ENCODE peak calls at places on chromosome 22, in five cellular contexts. R is psoas muscle, A is fibroblast of villous mesenchyme, N is fibroblast of pulmonary artery, Q is fibroblast of mammary gland. E is an unnamed sample.

GRCh38 chr22:50190182-50190951 is 4.7 kb downstream of the TRABD start:
- DNase-seq in Q (peak; percentile 52), A (peak; percentile 83), N (peak; percentile 56), R (peak; percentile 80), E (peak; percentile 47)

GRCh38 chr22:32991353-32992115 is 66.6 kb downstream of the SYN3 start:
- DNase-seq in Q (peak; percentile 2), R (peak; percentile 79), A (peak; percentile 10), N (peak; percentile 10), E (no peak)

GRCh38 chr22:33785283-33785991 is 134.8 kb downstream of the LARGE1 start:
- DNase-seq in N (peak; percentile 61), Q (peak; percentile 86), R (no peak), A (peak; percentile 84), E (peak; percentile 41)

GRCh38 chr22:32589007-32589406 is 114.4 kb downstream of the FBXO7 start:
- DNase-seq in Q (peak; percentile 82), R (no peak), N (no peak), A (peak; percentile 91), E (no peak)

GRCh38 chr22:35432226-35432905 is 32.4 kb downstream of the MCM5 start:
- DNase-seq in Q (no peak), N (no peak), R (no peak), A (no peak), E (no peak)

GRCh38 chr22:50432131-50432870 is 42.5 kb downstream of the SBF1 start:
- DNase-seq in Q (no peak), A (no peak), N (no peak), R (no peak), E (no peak)

GRCh38 chr22:33568934-33569496 is 351.3 kb downstream of the LARGE1 start:
- DNase-seq in A (no peak), R (no peak), N (no peak), Q (no peak), E (no peak)

GRCh38 chr22:41217553-41218157 is 12.5 kb downstream of the L3MBTL2 start:
- DNase-seq in Q (peak; percentile 77), A (peak; percentile 93), N (peak; percentile 96), R (peak; percentile 66), E (no peak)

GRCh38 chr22:48845356-48845936 is 982.2 kb downstream of the BRD1 start:
- DNase-seq in R (no peak), N (no peak), Q (no peak), A (no peak), E (no peak)

GRCh38 chr22:25908755-25909154 is 166.8 kb downstream of the MYO18B start:
- DNase-seq in A (no peak), Q (no peak), R (no peak), N (no peak), E (no peak)

GRCh38 chr22:41603873-41604332 is 14.3 kb upstream of the PMM1 start:
- DNase-seq in N (no peak), Q (no peak), R (no peak), A (no peak), E (no peak)

GRCh38 chr22:29129644-29130201 is 56.9 kb downstream of the KREMEN1 start:
- DNase-seq in Q (no peak), A (no peak), N (no peak), R (no peak), E (no peak)

GRCh38 chr22:46536559-46537220 is 730 bp downstream of the CELSR1 start:
- DNase-seq in R (no peak), N (no peak), A (no peak), Q (no peak), E (no peak)

GRCh38 chr22:26714971-26715370 is 57.6 kb downstream of the MIAT start:
- DNase-seq in Q (no peak), A (no peak), N (no peak), R (no peak), E (no peak)

GRCh38 chr22:44407404-44408226 is 90.4 kb downstream of the RTL6 start:
- DNase-seq in N (no peak), Q (no peak), R (no peak), A (no peak), E (no peak)

GRCh38 chr22:39518124-39518786 is 2.1 kb upstream of the ATF4 start:
- DNase-seq in N (peak; percentile 56), Q (peak; percentile 60), A (no peak), R (no peak), E (no peak)

GRCh38 chr22:29816980-29817379 is 21.1 kb downstream of the ASCC2 start:
- DNase-seq in A (no peak), N (no peak), R (no peak), Q (no peak), E (no peak)

GRCh38 chr22:17881366-17881765 is 107.1 kb upstream of the BID start:
- DNase-seq in A (no peak), N (no peak), Q (no peak), R (no peak), E (no peak)

GRCh38 chr22:17119481-17120202 is 1.5 kb downstream of the TMEM121B start:
- DNase-seq in N (no peak), R (no peak), A (peak; percentile 6), Q (peak; percentile 30), E (no peak)

GRCh38 chr22:24333301-24333700 is 62.7 kb downstream of the SPECC1L start:
- DNase-seq in Q (peak; percentile 89), R (no peak), N (peak; percentile 47), A (no peak), E (no peak)

GRCh38 chr22:35582861-35583670 is 34.1 kb downstream of the MB start:
- DNase-seq in Q (peak; percentile 58), A (peak; percentile 73), R (peak; percentile 56), N (peak; percentile 70), E (no peak)

GRCh38 chr22:50157976-50158375 is 12.6 kb upstream of the PANX2 start:
- DNase-seq in N (no peak), Q (no peak), A (no peak), R (no peak), E (no peak)

GRCh38 chr22:49594078-49594477 is 233.6 kb downstream of the BRD1 start:
- DNase-seq in A (no peak), Q (no peak), R (no peak), N (no peak), E (no peak)

GRCh38 chr22:49355206-49355920 is 472.3 kb downstream of the BRD1 start:
- DNase-seq in Q (no peak), R (no peak), N (no peak), A (no peak), E (no peak)

GRCh38 chr22:29520851-29521250 is 32.7 kb downstream of the THOC5 start:
- DNase-seq in A (peak; percentile 63), N (peak; percentile 87), R (no peak), Q (peak; percentile 80), E (no peak)

GRCh38 chr22:46833228-46833627 is 70.8 kb downstream of the TBC1D22A start:
- DNase-seq in Q (no peak), A (peak; percentile 29), R (no peak), N (peak; percentile 51), E (no peak)

GRCh38 chr22:16933274-16933923 is 74.6 kb downstream of the GAB4 start:
- DNase-seq in N (no peak), Q (no peak), R (no peak), A (no peak), E (no peak)

GRCh38 chr22:49408102-49408836 is 419.4 kb downstream of the BRD1 start:
- DNase-seq in R (no peak), Q (no peak), N (no peak), A (no peak), E (no peak)

GRCh38 chr22:25554321-25555088 is 10.0 kb upstream of the GRK3 start:
- DNase-seq in A (no peak), R (no peak), Q (peak; percentile 18), N (no peak), E (no peak)

GRCh38 chr22:35921777-35922176 is 106.8 kb downstream of the RBFOX2 start:
- DNase-seq in Q (peak; percentile 94), R (peak; percentile 30), N (peak; percentile 93), A (peak; percentile 94), E (peak; percentile 69)

GRCh38 chr22:24434472-24435322 is 7.3 kb downstream of the ADORA2A start:
- DNase-seq in Q (no peak), R (no peak), A (peak; percentile 58), N (peak; percentile 69), E (no peak)

DNA sequence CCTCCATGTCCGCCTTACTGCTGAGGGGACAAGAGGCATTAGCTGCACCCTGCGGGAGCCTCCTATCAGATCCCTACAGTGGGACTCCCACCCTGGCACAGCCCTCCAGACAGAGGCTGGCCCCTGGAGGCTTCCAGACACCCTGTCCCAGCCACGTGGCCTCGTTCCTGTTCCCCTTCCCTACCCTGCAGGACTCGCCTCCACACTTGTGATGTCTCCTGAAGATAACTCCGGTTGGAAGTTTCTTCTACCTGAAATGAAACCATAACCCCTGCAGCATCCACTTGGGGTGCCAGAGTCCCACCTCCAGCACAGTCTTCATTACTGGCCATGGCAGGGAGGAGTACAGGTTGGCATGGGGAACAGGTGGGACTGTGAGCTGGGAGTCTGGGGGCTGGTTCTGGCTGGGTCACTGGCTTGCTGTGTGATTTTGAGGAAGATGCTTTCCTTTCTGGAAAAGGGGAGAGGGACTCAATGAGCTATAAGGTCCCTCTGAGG is 4.9 kb upstream of the SH3BP1 start:
- DNase-seq in Q (no peak), N (no peak), A (no peak), R (no peak), E (no peak)
- TF ChIP-seq CTCF in Q (peak; percentile 18), N (peak; percentile 25), A (peak; percentile 26), R (no peak), E (peak; percentile 38)

GRCh38 chr22:37733625-37734401 is 37.0 kb downstream of the TRIOBP start:
- DNase-seq in A (no peak), R (no peak), N (no peak), Q (no peak), E (no peak)

GRCh38 chr22:37734402-37734700 is 37.5 kb downstream of the TRIOBP start:
- DNase-seq in R (no peak), N (no peak), Q (no peak), A (no peak), E (no peak)

GRCh38 chr22:37731804-37732471 is 35.1 kb downstream of the TRIOBP start:
- DNase-seq in N (no peak), R (no peak), A (no peak), Q (no peak), E (no peak)

GRCh38 chr22:37735054-37735453 is 38.2 kb downstream of the TRIOBP start:
- DNase-seq in N (no peak), R (peak; percentile 65), A (no peak), Q (no peak), E (no peak)

GRCh38 chr22:37732699-37733607 is 36.1 kb downstream of the TRIOBP start:
- DNase-seq in Q (no peak), R (no peak), N (no peak), A (no peak), E (no peak)
- H3K4me3 ChIP-seq in Q (no peak overlapping the region), R (no peak overlapping the region), N (no peak overlapping the region), A (no peak overlapping the region), E (no peak overlapping the region)

GRCh38 chr22:42648368-42649260 is 578 bp downstream of the CYB5R3 start:
- DNase-seq in A (peak; percentile 67), N (peak; percentile 23), Q (peak; percentile 24), R (peak; percentile 74), E (no peak)

GRCh38 chr22:42646569-42647525 is 2.3 kb downstream of the CYB5R3 start:
- DNase-seq in R (no peak), Q (no peak), N (peak; percentile 38), A (peak; percentile 59), E (no peak)

GRCh38 chr22:42648017-42648367 is 1.2 kb downstream of the CYB5R3 start:
- DNase-seq in Q (no peak), A (no peak), N (no peak), R (no peak), E (no peak)

GRCh38 chr22:42651134-42651533 is 1.9 kb upstream of the CYB5R3 start:
- DNase-seq in A (no peak), R (no peak), N (no peak), Q (peak; percentile 25), E (no peak)

GRCh38 chr22:42649261-42650056 is at the start of gene CYB5R3:
- DNase-seq in A (peak; percentile 80), N (peak; percentile 82), Q (peak; percentile 74), R (peak; percentile 89), E (no peak)
- TF ChIP-seq CTCF in A (no peak), N (no peak), Q (no peak), R (peak; percentile 8), E (no peak)

GRCh38 chr22:37033605-37034430 is 14.3 kb downstream of the MPST start:
- DNase-seq in N (no peak), R (no peak), Q (no peak), A (no peak), E (no peak)
- H3K4me3 ChIP-seq in N (no peak overlapping the region), R (no peak overlapping the region), Q (no peak overlapping the region), A (no peak overlapping the region), E (no peak overlapping the region)

E was measured in epithelial cell of proximal tubule.